ENCODE peak calls at places on chromosome 1, in nine cellular contexts. U is stimulated activated CD8-positive, alpha-beta memory T cell treated with anti-CD3 and anti-CD28 coated beads, Interleukin-4, amount 100 ng/mL, for 48 hours; I is fibroblast of mammary gland; Z is AG20443; T is glutamatergic neuron; S is B cell; D is effector memory CD4-positive, alpha-beta T cell; H is activated naive CD4-positive, alpha-beta T cell; R is D341Med. E is an unnamed sample.

GRCh38 chr1:150150511-150151021 is 850 bp downstream of the PLEKHO1 start:
- DNase-seq in U (peak), I (no peak), Z (peak), T (peak), S (peak), D (peak), H (no peak), R (peak), E (no peak)

GRCh38 chr1:111600886-111601386 is 18.7 kb upstream of the RAP1A start:
- DNase-seq in U (peak), I (no peak), Z (no peak), T (no peak), S (no peak), D (no peak), H (no peak), R (no peak), E (no peak)

GRCh38 chr1:154913242-154913641 is 23.3 kb downstream of the PMVK start:
- DNase-seq in U (no peak), I (no peak), Z (no peak), T (no peak), S (no peak), D (no peak), H (no peak), R (no peak), E (no peak)

GRCh38 chr1:22289251-22289995 is 146.5 kb upstream of the WNT4 start:
- DNase-seq in U (no peak), I (peak), Z (peak), T (no peak), S (no peak), D (no peak), H (no peak), R (no peak), E (no peak)

GRCh38 chr1:98668733-98669132 is 7.2 kb downstream of the SNX7 start:
- DNase-seq in U (no peak), I (peak), Z (no peak), T (no peak), S (no peak), D (no peak), H (no peak), R (no peak), E (no peak)

GRCh38 chr1:94068831-94069648 is 51.9 kb downstream of the ABCA4 start:
- DNase-seq in U (no peak), I (no peak), Z (no peak), T (no peak), S (no peak), D (no peak), H (no peak), R (no peak), E (no peak)

GRCh38 chr1:108889706-108890105 is 12.9 kb downstream of the GPSM2 start:
- DNase-seq in U (no peak), I (no peak), Z (no peak), T (no peak), S (no peak), D (no peak), H (no peak), R (no peak), E (no peak)

GRCh38 chr1:71307451-71307850 is 226.6 kb upstream of the ZRANB2 start:
- DNase-seq in U (no peak), I (peak), Z (peak), T (peak), S (no peak), D (no peak), H (no peak), R (no peak), E (no peak)

GRCh38 chr1:230713915-230714764 is at the start of gene AGT:
- DNase-seq in U (no peak), I (peak), Z (peak), T (peak), S (no peak), D (no peak), H (no peak), R (no peak), E (no peak)

GRCh38 chr1:29963946-29964345 is 727.6 kb downstream of the PTPRU start:
- DNase-seq in U (no peak), I (no peak), Z (no peak), T (no peak), S (no peak), D (no peak), H (no peak), R (no peak), E (no peak)

GRCh38 chr1:26578167-26578566 is 48.6 kb downstream of the RPS6KA1 start:
- DNase-seq in U (no peak), I (no peak), Z (no peak), T (no peak), S (no peak), D (no peak), H (no peak), R (no peak), E (no peak)

GRCh38 chr1:64182207-64182606 is 21.2 kb upstream of the UBE2U start:
- DNase-seq in U (no peak), I (no peak), Z (no peak), T (no peak), S (no peak), D (no peak), H (no peak), R (no peak), E (no peak)

GRCh38 chr1:185297986-185298385 is 19.1 kb downstream of the IVNS1ABP start:
- DNase-seq in U (no peak), I (no peak), Z (peak), T (no peak), S (no peak), D (no peak), H (no peak), R (no peak), E (no peak)

GRCh38 chr1:204506091-204506968 is 9.9 kb upstream of the MDM4 start:
- DNase-seq in U (peak), I (peak), Z (peak), T (peak), S (peak), D (peak), H (no peak), R (peak), E (no peak)

GRCh38 chr1:41566969-41567368 is 82.5 kb upstream of the EDN2 start:
- DNase-seq in U (peak), I (no peak), Z (no peak), T (no peak), S (no peak), D (no peak), H (no peak), R (no peak), E (no peak)

GRCh38 chr1:184520343-184520742 is 133.5 kb downstream of the C1orf21 start:
- DNase-seq in U (no peak), I (no peak), Z (peak), T (no peak), S (no peak), D (no peak), H (no peak), R (no peak), E (no peak)

GRCh38 chr1:59701376-59701775 is 113.4 kb upstream of the HOOK1 start:
- DNase-seq in U (no peak), I (peak), Z (no peak), T (no peak), S (no peak), D (no peak), H (no peak), R (no peak), E (no peak)

GRCh38 chr1:32208891-32209309 is at the start of gene DCDC2B:
- DNase-seq in U (no peak), I (peak), Z (no peak), T (no peak), S (no peak), D (no peak), H (no peak), R (peak), E (no peak)